ENCODE peak calls at places on chromosomes 5 and 9, in four cellular contexts. R, Q, E and C are unnamed samples.
A peak's percentile ranks its signal among the peaks of the same experiment; 100 is the strongest.

GRCh38 chr5:134511796-134512660 is 13.4 kb upstream of the JADE2 start:
- DNase-seq in R (peak; percentile 74), Q (no peak), E (peak; percentile 47), C (no peak)

GRCh38 chr5:159406571-159406970 is 76.3 kb upstream of the IL12B start:
- DNase-seq in R (no peak), Q (no peak), E (no peak), C (no peak)

GRCh38 chr9:125878241-125878640 is 131.1 kb downstream of the PBX3 start:
- DNase-seq in R (no peak), Q (no peak), E (no peak), C (no peak)

GRCh38 chr5:76622973-76623596 is at the start of gene F2RL2:
- DNase-seq in R (no peak), Q (no peak), E (peak; percentile 12), C (peak; percentile 89)

GRCh38 chr5:113807384-113808053 is 294.0 kb downstream of the YTHDC2 start:
- DNase-seq in R (no peak), Q (no peak), E (no peak), C (no peak)

GRCh38 chr5:10555134-10555733 is 8.6 kb upstream of the ANKRD33B start:
- DNase-seq in R (no peak), Q (no peak), E (no peak), C (peak; percentile 94)

GRCh38 chr9:130196643-130197042 is 24.4 kb downstream of the NCS1 start:
- DNase-seq in R (no peak), Q (no peak), E (no peak), C (no peak)

GRCh38 chr9:136010176-136010575 is 49.0 kb upstream of the UBAC1 start:
- DNase-seq in R (no peak), Q (no peak), E (no peak), C (no peak)

GRCh38 chr5:96861044-96861443 is 15.3 kb upstream of the ERAP2 start:
- DNase-seq in R (no peak), Q (no peak), E (no peak), C (no peak)
- TF ChIP-seq POLR2AphosphoS2 in R (no peak), Q (no peak), E (no peak), C (no peak)

GRCh38 chr5:143679777-143680176 is 132.2 kb upstream of the HMHB1 start:
- DNase-seq in R (peak; percentile 63), Q (no peak), E (no peak), C (peak; percentile 44)
- TF ChIP-seq POLR2AphosphoS2 in R (no peak), Q (no peak), E (no peak), C (no peak)

GRCh38 chr9:38638881-38639576 is 18.6 kb upstream of the ANKRD18A start:
- DNase-seq in R (no peak), Q (no peak), E (no peak), C (no peak)
- TF ChIP-seq POLR2AphosphoS2 in R (no peak), Q (no peak), E (no peak), C (no peak)

GRCh38 chr5:170362102-170362501 is 27.1 kb downstream of the KCNMB1 start:
- DNase-seq in R (no peak), Q (no peak), E (no peak), C (no peak)

GRCh38 chr5:170363671-170364070 is 25.5 kb downstream of the KCNMB1 start:
- DNase-seq in R (no peak), Q (no peak), E (no peak), C (no peak)

GRCh38 chr5:170362625-170363024 is 26.5 kb downstream of the KCNMB1 start:
- DNase-seq in R (no peak), Q (no peak), E (no peak), C (no peak)

GRCh38 chr5:170361600-170361999 is 27.6 kb downstream of the KCNMB1 start:
- DNase-seq in R (no peak), Q (no peak), E (no peak), C (no peak)

GRCh38 chr5:170360712-170361501 is 28.3 kb downstream of the KCNMB1 start:
- DNase-seq in R (no peak), Q (no peak), E (no peak), C (no peak)
- TF ChIP-seq POLR2AphosphoS2 in R (no peak), Q (no peak), E (no peak), C (no peak)